ENCODE peak calls at places on chromosome 6, in four cellular contexts. R, X, G and A are unnamed samples.

GRCh38 chr6:52352239-52353008 is 9.5 kb upstream of the PAQR8 start:
- DNase-seq in R (peak; percentile 95), X (peak; percentile 88), G (peak; percentile 75), A (peak; percentile 48)

GRCh38 chr6:27867051-27867940 is 44.9 kb downstream of the OR2B2 start:
- DNase-seq in R (peak; percentile 85), X (no peak), G (no peak), A (peak; percentile 95)

GRCh38 chr6:132122871-132123270 is 171.7 kb upstream of the CCN2 start:
- DNase-seq in R (peak; percentile 100), G (no peak), X (peak; percentile 100), A (no peak)

GRCh38 chr6:125780540-125781306 is 10.0 kb upstream of the NCOA7 start:
- DNase-seq in R (peak; percentile 89), X (peak; percentile 33), G (no peak), A (peak; percentile 80)

GRCh38 chr6:9516207-9516606 is 898.7 kb downstream of the TFAP2A start:
- DNase-seq in X (no peak), G (no peak), R (peak; percentile 64), A (no peak)

GRCh38 chr6:135267085-135267484 is 86.0 kb downstream of the MYB start:
- DNase-seq in X (no peak), R (no peak), G (no peak), A (no peak)

GRCh38 chr6:25046942-25047341 is 111.2 kb upstream of the RIPOR2 start:
- DNase-seq in X (no peak), R (no peak), G (no peak), A (no peak)

GRCh38 chr6:111843347-111844147 is 29.7 kb downstream of the FYN start:
- DNase-seq in R (no peak), G (no peak), X (no peak), A (no peak)

GRCh38 chr6:169701218-169701952 is 444 bp downstream of the WDR27 start:
- DNase-seq in R (no peak), X (no peak), G (no peak), A (no peak)

GRCh38 chr6:159852877-159853276 is 37.9 kb upstream of the MAS1 start:
- DNase-seq in R (peak; percentile 22), X (no peak), G (no peak), A (no peak)

GRCh38 chr6:156928126-156928525 is 150.9 kb downstream of the ARID1B start:
- DNase-seq in G (no peak), X (no peak), R (no peak), A (no peak)

GRCh38 chr6:1191141-1191630 is 120.7 kb upstream of the FOXQ1 start:
- DNase-seq in X (no peak), R (no peak), G (no peak), A (no peak)

GRCh38 chr6:91487729-91488392 is 901.0 kb upstream of the MAP3K7 start:
- DNase-seq in X (no peak), R (no peak), G (no peak), A (no peak)

GRCh38 chr6:31713991-31714684 is 1.0 kb upstream of the LY6G6D start:
- DNase-seq in G (no peak), R (no peak), X (no peak), A (no peak)

GRCh38 chr6:168906251-168906845 is 347.3 kb downstream of the THBS2 start:
- DNase-seq in X (no peak), G (no peak), R (no peak), A (no peak)

GRCh38 chr6:13229205-13230085 is 98.9 kb downstream of the TBC1D7 start:
- DNase-seq in X (no peak), R (no peak), G (no peak), A (peak; percentile 82)

GRCh38 chr6:145731432-145731831 is 3.9 kb downstream of the EPM2A start:
- DNase-seq in G (no peak), R (no peak), X (no peak), A (no peak)

GRCh38 chr6:85403331-85404015 is 46.4 kb upstream of the NT5E start:
- DNase-seq in R (peak; percentile 77), G (no peak), X (peak; percentile 83), A (no peak)

GRCh38 chr6:4472222-4472621 is 304.0 kb upstream of the CDYL start:
- DNase-seq in X (no peak), R (no peak), G (no peak), A (no peak)

GRCh38 chr6:81834141-81834621 is 81.7 kb upstream of the TENT5A start:
- DNase-seq in R (peak; percentile 13), G (peak; percentile 22), X (no peak), A (no peak)

GRCh38 chr6:77403424-77403823 is 59.9 kb downstream of the HTR1B start:
- DNase-seq in X (no peak), G (no peak), R (no peak), A (no peak)

GRCh38 chr6:31776961-31777666 is at the start of gene VWA7:
- DNase-seq in X (peak; percentile 26), R (peak; percentile 72), G (no peak), A (peak; percentile 86)

GRCh38 chr6:63389191-63389844 is 69.5 kb upstream of the LGSN start:
- DNase-seq in G (no peak), R (no peak), X (no peak), A (no peak)

GRCh38 chr6:10410214-10410873 is 4.5 kb downstream of the TFAP2A start:
- DNase-seq in X (no peak), G (no peak), R (no peak), A (no peak)

GRCh38 chr6:25257686-25258348 is 21.4 kb upstream of the CARMIL1 start:
- DNase-seq in G (no peak), X (no peak), R (no peak), A (no peak)

GRCh38 chr6:64672131-64672530 is 1034.9 kb downstream of the EYS start:
- DNase-seq in X (no peak), G (no peak), R (peak; percentile 76), A (no peak)

GRCh38 chr6:18507561-18507960 is 120.4 kb downstream of the RNF144B start:
- DNase-seq in R (peak; percentile 15), G (no peak), X (no peak), A (no peak)

GRCh38 chr6:9178066-9178465 is 742.7 kb upstream of the SLC35B3 start:
- DNase-seq in R (no peak), X (no peak), G (no peak), A (no peak)

GRCh38 chr6:104704191-104704590 is 155.5 kb downstream of the HACE1 start:
- DNase-seq in G (no peak), R (no peak), X (no peak), A (no peak)

GRCh38 chr6:166168616-166169548 is 1.2 kb upstream of the TBXT start:
- DNase-seq in X (no peak), R (no peak), G (no peak), A (no peak)

GRCh38 chr6:147395158-147395557 is 113.3 kb upstream of the SAMD5 start:
- DNase-seq in G (no peak), X (no peak), R (peak; percentile 16), A (no peak)

GRCh38 chr6:127539292-127539691 is 20.2 kb upstream of the MTCL3 start:
- DNase-seq in G (no peak), X (no peak), R (peak; percentile 67), A (no peak)

GRCh38 chr6:29589423-29590048 is 4.6 kb downstream of the OR2H2 start:
- DNase-seq in X (peak; percentile 16), G (peak; percentile 16), R (peak; percentile 54), A (no peak)

GRCh38 chr6:6695711-6696048 is 107.2 kb downstream of the LY86 start:
- DNase-seq in R (peak; percentile 45), G (no peak), X (no peak), A (no peak)

GRCh38 chr6:6694825-6695710 is 106.5 kb downstream of the LY86 start:
- DNase-seq in R (peak; percentile 30), G (no peak), X (no peak), A (no peak)

GRCh38 chr6:6697620-6698019 is 109.1 kb downstream of the LY86 start:
- DNase-seq in X (no peak), G (no peak), R (peak; percentile 12), A (no peak)

GRCh38 chr6:6696867-6697531 is 108.5 kb downstream of the LY86 start:
- DNase-seq in G (no peak), R (peak; percentile 78), X (no peak), A (peak; percentile 32)

GRCh38 chr6:6694368-6694780 is 105.9 kb downstream of the LY86 start:
- DNase-seq in X (no peak), G (no peak), R (no peak), A (no peak)
- TF ChIP-seq CTCF in X (no peak), G (no peak), R (no peak), A (peak; percentile 36)

DNA sequence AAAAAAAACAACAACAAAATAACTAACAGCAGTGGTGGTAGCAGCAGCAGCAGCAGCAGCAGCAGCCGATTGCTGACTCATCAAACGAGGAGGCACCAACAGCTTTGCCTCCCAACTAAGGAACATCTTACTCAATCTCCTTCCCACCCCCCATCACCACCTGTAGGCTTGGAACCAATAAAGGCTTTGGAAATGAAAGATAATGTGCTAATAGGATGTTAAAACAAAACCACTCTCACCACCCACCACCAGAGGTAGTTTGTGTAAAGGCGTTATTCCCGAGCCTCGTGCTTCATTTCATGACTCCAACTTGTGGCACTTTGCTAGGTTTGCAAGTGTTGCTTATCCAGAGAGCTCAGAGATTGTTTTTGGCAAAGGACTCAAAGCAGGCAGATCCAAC is 346.5 kb downstream of the CD83 start:
- DNase-seq in R (peak; percentile 67), X (no peak), G (no peak), A (no peak)
- TF ChIP-seq CTCF in R (peak; percentile 44), X (peak; percentile 4), G (no peak), A (no peak)

GRCh38 chr6:51349866-51350265 is 531.2 kb downstream of the TFAP2B start:
- DNase-seq in G (no peak), X (no peak), R (no peak), A (no peak)
- TF ChIP-seq CTCF in G (no peak), X (no peak), R (no peak), A (no peak)

GRCh38 chr6:133380723-133381122 is 139.6 kb downstream of the EYA4 start:
- DNase-seq in G (no peak), X (no peak), R (no peak), A (no peak)
- TF ChIP-seq CTCF in G (no peak), X (no peak), R (no peak), A (no peak)

DNA sequence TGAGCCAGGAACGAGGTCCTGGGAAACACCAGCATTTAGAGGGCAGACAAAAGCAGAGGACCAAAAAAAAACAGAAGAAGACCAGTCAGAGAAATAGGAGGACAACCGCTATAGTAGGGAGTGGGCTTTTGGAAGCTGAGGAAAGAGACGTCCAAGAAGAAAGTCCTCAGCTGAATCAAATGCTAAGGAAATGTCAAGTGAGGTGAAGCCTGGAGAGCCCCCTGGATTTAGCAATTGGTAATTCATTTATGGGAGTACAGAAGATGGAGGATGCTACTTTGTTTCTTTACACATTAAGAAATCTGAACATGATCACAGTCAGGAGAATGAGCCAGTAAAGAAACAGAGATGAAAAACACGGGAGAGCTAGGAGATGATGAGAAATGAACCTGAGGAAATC is 41.1 kb downstream of the LRP11 start:
- DNase-seq in G (no peak), X (no peak), R (no peak), A (no peak)
- TF ChIP-seq CTCF in G (no peak), X (no peak), R (no peak), A (peak; percentile 3)